ENCODE peak calls at places on chromosomes 3 and 15, in six cellular contexts. One of them, this sample, is unnamed.

GRCh38 chr3:166114448-166114847 is 277.2 kb upstream of the BCHE start:
- DNase-seq in mammary epithelial cell: peak
- DNase-seq in GM23248: no peak
- DNase-seq in osteoblast: no peak
- DNase-seq in HCT116: no peak
- DNase-seq in mesenchymal stem cell: no peak
- DNase-seq in this sample: peak

GRCh38 chr3:165195628-165196576 is at the start of gene SLITRK3:
- DNase-seq in mesenchymal stem cell: peak
- DNase-seq in GM23248: no peak
- DNase-seq in mammary epithelial cell: no peak
- DNase-seq in HCT116: no peak
- DNase-seq in osteoblast: peak
- DNase-seq in this sample: no peak

GRCh38 chr15:39585871-39586301 is 5.0 kb downstream of the THBS1 start:
- DNase-seq in mesenchymal stem cell: peak
- DNase-seq in osteoblast: peak
- DNase-seq in GM23248: peak
- DNase-seq in mammary epithelial cell: no peak
- DNase-seq in HCT116: no peak
- DNase-seq in this sample: no peak

GRCh38 chr15:100588638-100589242 is 13.2 kb downstream of the LINS1 start:
- DNase-seq in HCT116: no peak
- DNase-seq in GM23248: no peak
- DNase-seq in osteoblast: no peak
- DNase-seq in mesenchymal stem cell: peak
- DNase-seq in mammary epithelial cell: peak
- DNase-seq in this sample: no peak

GRCh38 chr3:17314171-17314570 is 428.3 kb downstream of the TBC1D5 start:
- DNase-seq in osteoblast: no peak
- DNase-seq in GM23248: no peak
- DNase-seq in HCT116: no peak
- DNase-seq in mammary epithelial cell: no peak
- DNase-seq in mesenchymal stem cell: no peak
- DNase-seq in this sample: peak

GRCh38 chr15:78263351-78263781 is 996 bp upstream of the DNAJA4 start:
- DNase-seq in HCT116: no peak
- DNase-seq in mesenchymal stem cell: no peak
- DNase-seq in osteoblast: peak
- DNase-seq in GM23248: no peak
- DNase-seq in mammary epithelial cell: no peak
- DNase-seq in this sample: no peak

GRCh38 chr3:141052570-141053069 is 1.5 kb downstream of the SPSB4 start:
- DNase-seq in mammary epithelial cell: no peak
- DNase-seq in mesenchymal stem cell: no peak
- DNase-seq in GM23248: no peak
- DNase-seq in osteoblast: peak
- DNase-seq in HCT116: no peak
- DNase-seq in this sample: no peak

GRCh38 chr3:187545391-187545790 is 124.8 kb downstream of the SST start:
- DNase-seq in GM23248: no peak
- DNase-seq in mammary epithelial cell: no peak
- DNase-seq in HCT116: no peak
- DNase-seq in osteoblast: no peak
- DNase-seq in mesenchymal stem cell: no peak
- DNase-seq in this sample: no peak

GRCh38 chr15:65646486-65646885 is 24.7 kb downstream of the SLC24A1 start:
- DNase-seq in GM23248: no peak
- DNase-seq in osteoblast: no peak
- DNase-seq in mesenchymal stem cell: peak
- DNase-seq in HCT116: no peak
- DNase-seq in mammary epithelial cell: peak
- DNase-seq in this sample: no peak

GRCh38 chr3:74614133-74614967 is at the start of gene CNTN3:
- DNase-seq in osteoblast: peak
- DNase-seq in mesenchymal stem cell: no peak
- DNase-seq in HCT116: no peak
- DNase-seq in GM23248: peak
- DNase-seq in mammary epithelial cell: peak
- DNase-seq in this sample: no peak

GRCh38 chr3:148880681-148881080 is 15.6 kb downstream of the CPA3 start:
- DNase-seq in mammary epithelial cell: no peak
- DNase-seq in mesenchymal stem cell: no peak
- DNase-seq in GM23248: no peak
- DNase-seq in osteoblast: no peak
- DNase-seq in HCT116: peak
- DNase-seq in this sample: no peak

GRCh38 chr15:70379938-70380337 is 282.2 kb upstream of the TLE3 start:
- DNase-seq in GM23248: no peak
- DNase-seq in osteoblast: peak
- DNase-seq in HCT116: no peak
- DNase-seq in mesenchymal stem cell: no peak
- DNase-seq in mammary epithelial cell: no peak
- DNase-seq in this sample: no peak

GRCh38 chr3:186786810-186787375 is 3.5 kb downstream of the EIF4A2 start:
- DNase-seq in GM23248: peak
- DNase-seq in osteoblast: no peak
- DNase-seq in HCT116: no peak
- DNase-seq in mammary epithelial cell: no peak
- DNase-seq in mesenchymal stem cell: no peak
- DNase-seq in this sample: no peak

GRCh38 chr15:49036650-49037545 is 9.3 kb downstream of the SECISBP2L start:
- DNase-seq in GM23248: peak
- DNase-seq in mammary epithelial cell: peak
- DNase-seq in mesenchymal stem cell: peak
- DNase-seq in HCT116: no peak
- DNase-seq in osteoblast: no peak
- DNase-seq in this sample: no peak

GRCh38 chr3:58036287-58037032 is 28.2 kb downstream of the FLNB start:
- DNase-seq in mammary epithelial cell: no peak
- DNase-seq in mesenchymal stem cell: no peak
- DNase-seq in GM23248: peak
- DNase-seq in HCT116: no peak
- DNase-seq in osteoblast: no peak
- DNase-seq in this sample: peak

GRCh38 chr3:58242340-58242739 is 4.7 kb downstream of the ABHD6 start:
- DNase-seq in mesenchymal stem cell: no peak
- DNase-seq in mammary epithelial cell: peak
- DNase-seq in HCT116: no peak
- DNase-seq in osteoblast: no peak
- DNase-seq in GM23248: no peak
- DNase-seq in this sample: no peak

GRCh38 chr3:150232992-150233451 is 175.1 kb upstream of the TSC22D2 start:
- DNase-seq in HCT116: no peak
- DNase-seq in GM23248: peak
- DNase-seq in mammary epithelial cell: no peak
- DNase-seq in mesenchymal stem cell: no peak
- DNase-seq in osteoblast: peak
- DNase-seq in this sample: peak

GRCh38 chr15:48941913-48942312 is 21.8 kb downstream of the SHC4 start:
- DNase-seq in GM23248: no peak
- DNase-seq in mammary epithelial cell: no peak
- DNase-seq in mesenchymal stem cell: no peak
- DNase-seq in osteoblast: no peak
- DNase-seq in HCT116: no peak
- DNase-seq in this sample: no peak

GRCh38 chr15:51077565-51078153 is 17.0 kb downstream of the TNFAIP8L3 start:
- DNase-seq in mammary epithelial cell: no peak
- DNase-seq in mesenchymal stem cell: no peak
- DNase-seq in HCT116: no peak
- DNase-seq in osteoblast: peak
- DNase-seq in GM23248: peak
- DNase-seq in this sample: peak

DNA sequence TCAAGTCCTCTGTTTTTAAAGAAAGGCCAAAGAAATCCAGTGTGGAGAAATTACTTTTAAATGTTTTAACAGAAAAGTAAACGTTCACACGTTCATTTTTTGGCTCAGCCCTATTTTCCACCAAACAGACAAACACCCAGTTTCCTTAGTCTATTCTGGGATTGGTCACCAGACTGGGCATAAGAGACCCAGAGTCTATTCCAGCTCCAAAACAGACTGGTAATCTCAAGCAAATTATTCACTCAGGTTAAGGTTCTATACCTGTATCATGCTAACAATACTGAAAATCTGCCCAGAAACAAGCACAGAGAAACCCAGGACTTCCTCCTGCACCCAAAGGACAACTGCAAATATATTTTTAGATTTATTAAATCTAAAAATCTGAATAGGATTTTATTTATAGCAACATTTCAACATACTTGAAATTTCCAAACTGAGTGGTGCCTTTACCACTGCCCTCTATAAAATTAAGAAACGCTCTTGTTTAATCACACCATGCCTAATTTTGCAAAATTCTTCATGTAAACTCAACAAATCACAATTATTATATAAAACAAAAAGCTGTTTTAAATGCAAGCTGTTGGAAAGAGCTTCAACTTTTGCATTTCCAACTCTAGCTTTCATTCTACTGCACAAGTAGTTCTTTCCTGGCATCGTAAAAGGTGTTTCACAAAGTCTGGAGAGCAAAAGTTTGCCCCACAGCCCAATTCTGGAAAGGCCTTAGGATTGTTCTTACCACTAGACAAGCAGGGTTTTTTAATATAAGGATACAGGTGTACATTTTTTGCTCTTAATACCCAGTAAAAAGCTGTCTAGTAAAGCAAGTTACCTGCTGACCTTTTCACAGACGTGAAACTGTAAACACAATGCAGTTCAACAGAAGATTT is 18.7 kb downstream of the ZNF148 start:
- DNase-seq in mesenchymal stem cell: no peak
- DNase-seq in mammary epithelial cell: no peak
- DNase-seq in HCT116: no peak
- DNase-seq in GM23248: peak
- DNase-seq in osteoblast: no peak
- DNase-seq in this sample: no peak
- H2AFZ ChIP-seq in mesenchymal stem cell: no peak
- H2AFZ ChIP-seq in mammary epithelial cell: peak
- H2AFZ ChIP-seq in HCT116: no peak
- H2AFZ ChIP-seq in GM23248: no peak
- H2AFZ ChIP-seq in osteoblast: peak
- H2AFZ ChIP-seq in this sample: no peak

GRCh38 chr3:125136966-125137365 is 75.6 kb downstream of the SLC12A8 start:
- DNase-seq in mammary epithelial cell: no peak
- DNase-seq in osteoblast: no peak
- DNase-seq in mesenchymal stem cell: no peak
- DNase-seq in HCT116: no peak
- DNase-seq in GM23248: no peak
- DNase-seq in this sample: no peak

GRCh38 chr3:125134952-125135351 is 77.6 kb downstream of the SLC12A8 start:
- DNase-seq in GM23248: no peak
- DNase-seq in mammary epithelial cell: peak
- DNase-seq in osteoblast: no peak
- DNase-seq in mesenchymal stem cell: no peak
- DNase-seq in HCT116: no peak
- DNase-seq in this sample: peak

GRCh38 chr3:125139386-125139785 is 73.2 kb downstream of the SLC12A8 start:
- DNase-seq in mammary epithelial cell: no peak
- DNase-seq in mesenchymal stem cell: no peak
- DNase-seq in osteoblast: no peak
- DNase-seq in GM23248: no peak
- DNase-seq in HCT116: no peak
- DNase-seq in this sample: no peak

GRCh38 chr3:125136515-125136914 is 76.0 kb downstream of the SLC12A8 start:
- DNase-seq in mesenchymal stem cell: no peak
- DNase-seq in GM23248: no peak
- DNase-seq in mammary epithelial cell: no peak
- DNase-seq in osteoblast: no peak
- DNase-seq in HCT116: no peak
- DNase-seq in this sample: no peak

GRCh38 chr3:125137432-125138033 is 75.0 kb downstream of the SLC12A8 start:
- DNase-seq in GM23248: peak
- DNase-seq in HCT116: no peak
- DNase-seq in mesenchymal stem cell: peak
- DNase-seq in mammary epithelial cell: peak
- DNase-seq in osteoblast: peak
- DNase-seq in this sample: peak
- H2AFZ ChIP-seq in GM23248: no peak
- H2AFZ ChIP-seq in HCT116: no peak
- H2AFZ ChIP-seq in mesenchymal stem cell: peak
- H2AFZ ChIP-seq in mammary epithelial cell: no peak
- H2AFZ ChIP-seq in osteoblast: peak
- H2AFZ ChIP-seq in this sample: no peak

GRCh38 chr15:59434481-59434880 is 3.5 kb upstream of the FAM81A start:
- DNase-seq in HCT116: no peak
- DNase-seq in osteoblast: peak
- DNase-seq in mesenchymal stem cell: no peak
- DNase-seq in GM23248: no peak
- DNase-seq in mammary epithelial cell: no peak
- DNase-seq in this sample: no peak

GRCh38 chr15:59437473-59437776 is 561 bp upstream of the FAM81A start:
- DNase-seq in mesenchymal stem cell: no peak
- DNase-seq in GM23248: no peak
- DNase-seq in osteoblast: peak
- DNase-seq in HCT116: no peak
- DNase-seq in mammary epithelial cell: no peak
- DNase-seq in this sample: no peak

GRCh38 chr15:59438891-59439290 is 905 bp downstream of the FAM81A start:
- DNase-seq in osteoblast: no peak
- DNase-seq in mesenchymal stem cell: peak
- DNase-seq in HCT116: no peak
- DNase-seq in GM23248: peak
- DNase-seq in mammary epithelial cell: no peak
- DNase-seq in this sample: no peak

GRCh38 chr15:59437777-59438574 is at the start of gene FAM81A:
- DNase-seq in osteoblast: peak
- DNase-seq in HCT116: peak
- DNase-seq in mammary epithelial cell: peak
- DNase-seq in GM23248: peak
- DNase-seq in mesenchymal stem cell: peak
- DNase-seq in this sample: peak

DNA sequence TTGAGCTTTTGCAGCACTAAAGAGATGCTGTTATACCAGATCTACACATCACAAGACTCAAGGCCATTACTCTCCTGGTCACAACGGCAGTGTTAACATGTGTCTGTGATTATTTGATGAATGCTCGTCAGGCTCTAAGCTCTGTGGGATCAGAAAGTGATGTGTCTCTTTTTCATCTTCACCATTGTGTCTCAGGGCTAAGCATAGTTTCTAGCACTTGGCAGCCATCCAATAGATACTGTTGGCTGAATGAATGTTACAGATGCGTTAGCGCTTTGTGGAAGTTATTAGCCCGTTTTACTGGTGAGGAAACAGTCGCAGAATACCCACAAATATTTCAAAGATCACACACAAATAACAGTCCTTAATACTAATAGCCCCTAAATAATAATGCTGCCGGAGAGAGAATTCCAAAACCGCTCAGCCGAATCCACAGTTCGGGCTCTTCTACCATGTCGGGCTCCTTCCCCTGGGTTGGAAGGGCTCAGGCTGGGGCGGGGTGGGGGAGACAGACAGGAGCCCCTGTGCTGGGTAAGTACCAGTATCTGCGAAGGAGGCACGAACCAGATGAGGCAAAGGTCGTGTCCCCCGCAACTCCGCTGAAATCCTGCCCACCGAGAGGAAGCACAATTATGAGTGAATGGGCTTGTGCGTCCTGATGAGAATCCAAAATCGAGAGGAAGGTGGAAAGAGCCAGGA is 1.1 kb upstream of the FAM81A start:
- DNase-seq in mammary epithelial cell: no peak
- DNase-seq in GM23248: peak
- DNase-seq in HCT116: no peak
- DNase-seq in mesenchymal stem cell: peak
- DNase-seq in osteoblast: peak
- DNase-seq in this sample: no peak
- H2AFZ ChIP-seq in mammary epithelial cell: peak
- H2AFZ ChIP-seq in GM23248: peak
- H2AFZ ChIP-seq in HCT116: peak
- H2AFZ ChIP-seq in mesenchymal stem cell: no peak
- H2AFZ ChIP-seq in osteoblast: no peak
- H2AFZ ChIP-seq in this sample: no peak

GRCh38 chr3:176971613-176972174 is 225.6 kb downstream of the TBL1XR1 start:
- DNase-seq in mammary epithelial cell: no peak
- DNase-seq in HCT116: no peak
- DNase-seq in mesenchymal stem cell: no peak
- DNase-seq in osteoblast: no peak
- DNase-seq in GM23248: no peak
- DNase-seq in this sample: no peak
- H2AFZ ChIP-seq in mammary epithelial cell: no peak
- H2AFZ ChIP-seq in HCT116: no peak
- H2AFZ ChIP-seq in mesenchymal stem cell: no peak
- H2AFZ ChIP-seq in osteoblast: no peak
- H2AFZ ChIP-seq in GM23248: no peak
- H2AFZ ChIP-seq in this sample: no peak

This sample was measured in trophoblast cell.